ENCODE peak calls at places on chromosomes 2 and 18, in eight cellular contexts. B is choroid plexus epithelial cell, F is GM12865, G is Peyer's patch, Z is transverse colon, S is fibroblast of villous mesenchyme, R is cardiac muscle cell, N is neural progenitor cell. P is an unnamed sample.

GRCh38 chr2:46315103-46315890 is 18.1 kb downstream of the EPAS1 start:
- DNase-seq in F (no peak), Z (peak; percentile 85), S (peak; percentile 96), R (peak; percentile 98), N (no peak), B (peak; percentile 94), G (peak; percentile 31), P (no peak)

GRCh38 chr2:174574657-174575056 is 22.9 kb downstream of the WIPF1 start:
- DNase-seq in N (no peak), B (peak; percentile 45), G (no peak), Z (no peak), R (peak; percentile 75), S (peak; percentile 52), F (no peak), P (no peak)

GRCh38 chr2:45922577-45922988 is 271.1 kb downstream of the PRKCE start:
- DNase-seq in G (no peak), B (peak; percentile 72), N (peak; percentile 64), S (peak; percentile 93), R (peak; percentile 82), F (no peak), Z (no peak), P (no peak)

GRCh38 chr2:234542742-234543141 is 45.9 kb upstream of the ARL4C start:
- DNase-seq in G (no peak), N (no peak), Z (no peak), R (no peak), B (no peak), F (no peak), S (no peak), P (no peak)

GRCh38 chr2:59490994-59491393 is 1062.5 kb downstream of the BCL11A start:
- DNase-seq in Z (peak; percentile 8), G (no peak), R (no peak), S (no peak), B (no peak), F (no peak), N (no peak), P (no peak)

GRCh38 chr2:157192445-157193423 is 64.8 kb upstream of the GALNT5 start:
- DNase-seq in G (no peak), F (peak; percentile 71), Z (no peak), R (no peak), N (no peak), B (peak; percentile 23), S (no peak), P (peak; percentile 13)

GRCh38 chr2:199554026-199554425 is 96.3 kb upstream of the SATB2 start:
- DNase-seq in G (no peak), Z (no peak), B (no peak), N (no peak), R (no peak), F (no peak), S (no peak), P (no peak)

GRCh38 chr2:149101818-149102217 is 63.3 kb downstream of the LYPD6B start:
- DNase-seq in G (no peak), Z (no peak), R (no peak), S (no peak), F (no peak), N (no peak), B (no peak), P (no peak)

GRCh38 chr2:70141754-70142589 is 48.8 kb downstream of the C2orf42 start:
- DNase-seq in R (no peak), Z (no peak), B (peak; percentile 64), G (no peak), N (peak; percentile 86), S (peak; percentile 60), F (no peak), P (peak; percentile 60)

GRCh38 chr18:53191634-53192033 is 851.6 kb downstream of the DCC start:
- DNase-seq in S (no peak), B (no peak), F (no peak), G (no peak), N (peak; percentile 25), R (no peak), Z (no peak), P (no peak)

GRCh38 chr2:162994718-162995117 is 156.2 kb upstream of the KCNH7 start:
- DNase-seq in N (no peak), Z (no peak), F (no peak), G (no peak), B (no peak), R (no peak), S (no peak), P (no peak)
- TF ChIP-seq CTCF in N (no peak), Z (no peak), F (no peak), G (no peak), B (no peak), R (no peak), S (no peak), P (no peak)

GRCh38 chr2:203019142-203019541 is 4.5 kb downstream of the NBEAL1 start:
- DNase-seq in S (no peak), G (no peak), F (no peak), B (no peak), R (no peak), N (no peak), Z (no peak), P (no peak)
- TF ChIP-seq CTCF in S (no peak), G (no peak), F (no peak), B (no peak), R (no peak), N (no peak), Z (peak; percentile 40), P (no peak)

GRCh38 chr2:7057865-7058400 is 140.7 kb downstream of the RNF144A start:
- DNase-seq in G (no peak), F (peak; percentile 21), S (no peak), R (no peak), Z (no peak), B (no peak), N (no peak), P (no peak)

GRCh38 chr2:7061921-7062320 is 144.7 kb downstream of the RNF144A start:
- DNase-seq in B (no peak), G (no peak), S (no peak), N (no peak), R (no peak), F (no peak), Z (no peak), P (no peak)

GRCh38 chr2:7061436-7061779 is 144.2 kb downstream of the RNF144A start:
- DNase-seq in B (no peak), G (no peak), F (no peak), Z (no peak), S (no peak), N (no peak), R (no peak), P (no peak)

GRCh38 chr2:7060602-7061435 is 143.6 kb downstream of the RNF144A start:
- DNase-seq in N (no peak), B (no peak), F (no peak), S (no peak), Z (no peak), R (no peak), G (no peak), P (no peak)

GRCh38 chr2:7060156-7060555 is 142.9 kb downstream of the RNF144A start:
- DNase-seq in F (no peak), B (no peak), S (no peak), N (no peak), G (no peak), Z (no peak), R (no peak), P (no peak)
- TF ChIP-seq CTCF in F (no peak), B (no peak), S (no peak), N (no peak), G (no peak), Z (no peak), R (no peak), P (no peak)

GRCh38 chr2:104415284-104415683 is 438.6 kb upstream of the POU3F3 start:
- DNase-seq in R (no peak), S (no peak), Z (no peak), F (no peak), N (no peak), B (no peak), G (no peak), P (no peak)

GRCh38 chr2:104413890-104414289 is 440.0 kb upstream of the POU3F3 start:
- DNase-seq in S (no peak), Z (no peak), R (no peak), F (no peak), B (no peak), N (no peak), G (no peak), P (no peak)

GRCh38 chr2:104408266-104408665 is 445.6 kb upstream of the POU3F3 start:
- DNase-seq in F (no peak), B (no peak), Z (no peak), G (no peak), R (no peak), S (no peak), N (peak; percentile 71), P (no peak)

DNA sequence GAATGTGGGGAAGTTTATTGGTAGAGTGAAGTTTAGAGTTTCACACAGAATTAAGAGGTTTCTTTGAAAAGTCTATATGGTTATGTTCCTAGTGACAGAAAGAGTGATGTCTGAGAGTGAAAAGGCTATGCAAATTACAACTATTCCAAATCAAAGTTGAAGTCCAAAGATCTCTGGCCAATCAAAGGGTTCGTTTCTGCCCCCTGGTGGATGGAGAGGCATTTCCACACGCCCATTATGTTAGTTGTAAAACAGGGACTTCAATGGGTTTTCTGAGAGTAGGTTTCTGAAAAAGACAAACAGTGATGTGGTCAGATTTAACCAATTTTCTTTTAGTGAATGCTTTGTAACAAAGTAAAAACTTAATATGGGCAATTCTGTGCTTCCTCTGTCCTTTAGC is 441.5 kb upstream of the POU3F3 start:
- DNase-seq in R (no peak), Z (peak; percentile 33), S (no peak), N (peak; percentile 61), F (peak; percentile 32), B (peak; percentile 6), G (no peak), P (peak; percentile 43)
- TF ChIP-seq CTCF in R (no peak), Z (no peak), S (no peak), N (peak; percentile 90), F (peak; percentile 63), B (peak; percentile 45), G (no peak), P (peak; percentile 44)

GRCh38 chr18:63890950-63891304 is 3.4 kb downstream of the SERPINB2 start:
- DNase-seq in B (peak; percentile 39), Z (no peak), S (no peak), G (no peak), N (no peak), R (peak; percentile 24), F (peak; percentile 64), P (no peak)
- TF ChIP-seq CTCF in B (peak; percentile 24), Z (peak; percentile 20), S (no peak), G (no peak), N (peak; percentile 12), R (peak; percentile 13), F (peak; percentile 36), P (peak; percentile 18)

GRCh38 chr2:119841550-119841949 is 81.8 kb downstream of the PTPN4 start:
- DNase-seq in S (peak; percentile 83), Z (no peak), N (no peak), B (peak; percentile 41), F (no peak), R (no peak), G (no peak), P (no peak)
- TF ChIP-seq CTCF in S (no peak), Z (no peak), N (no peak), B (no peak), F (no peak), R (no peak), G (no peak), P (no peak)

GRCh38 chr18:13823707-13824395 is at the start of gene MC5R:
- DNase-seq in F (peak; percentile 68), G (peak; percentile 44), R (peak; percentile 56), N (peak; percentile 88), Z (peak; percentile 61), B (peak; percentile 56), S (peak; percentile 19), P (peak; percentile 94)
- TF ChIP-seq CTCF in F (peak; percentile 93), G (peak; percentile 81), R (peak; percentile 77), N (peak; percentile 95), Z (peak; percentile 94), B (peak; percentile 68), S (peak; percentile 87), P (peak; percentile 99)

P was measured in GM13976.